ENCODE peak calls at places on chromosome 4, in six cellular contexts. One of them, this sample, is unnamed.
A peak's percentile ranks its signal among the peaks of the same experiment; 100 is the strongest.

GRCh38 chr4:54001558-54002365 is 62.6 kb downstream of the CHIC2 start:
- DNase-seq in GM23248: no peak
- DNase-seq in HCT116: no peak
- DNase-seq in MM.1S: no peak
- DNase-seq in PC-3: no peak
- DNase-seq in GM23338: peak; percentile 65
- DNase-seq in this sample: no peak

GRCh38 chr4:62159306-62159705 is 959.2 kb downstream of the ADGRL3 start:
- DNase-seq in HCT116: no peak
- DNase-seq in MM.1S: no peak
- DNase-seq in GM23338: no peak
- DNase-seq in GM23248: no peak
- DNase-seq in PC-3: no peak
- DNase-seq in this sample: no peak

GRCh38 chr4:41990383-41991111 is at the start of gene SLC30A9:
- DNase-seq in GM23248: peak; percentile 98
- DNase-seq in GM23338: peak; percentile 98
- DNase-seq in MM.1S: peak; percentile 97
- DNase-seq in PC-3: peak; percentile 91
- DNase-seq in HCT116: peak; percentile 92
- DNase-seq in this sample: peak; percentile 97

GRCh38 chr4:86845593-86845992 is 3.6 kb downstream of the SLC10A6 start:
- DNase-seq in GM23338: no peak
- DNase-seq in MM.1S: no peak
- DNase-seq in PC-3: no peak
- DNase-seq in GM23248: no peak
- DNase-seq in HCT116: no peak
- DNase-seq in this sample: no peak

GRCh38 chr4:24322986-24323385 is 261.4 kb downstream of the DHX15 start:
- DNase-seq in GM23338: no peak
- DNase-seq in MM.1S: no peak
- DNase-seq in HCT116: no peak
- DNase-seq in PC-3: no peak
- DNase-seq in GM23248: no peak
- DNase-seq in this sample: no peak

GRCh38 chr4:183443609-183444148 is 757 bp upstream of the CDKN2AIP start:
- DNase-seq in GM23248: no peak
- DNase-seq in GM23338: peak; percentile 77
- DNase-seq in MM.1S: peak; percentile 56
- DNase-seq in HCT116: no peak
- DNase-seq in PC-3: peak; percentile 39
- DNase-seq in this sample: no peak

GRCh38 chr4:175509320-175509719 is 302.7 kb downstream of the GPM6A start:
- DNase-seq in PC-3: peak; percentile 59
- DNase-seq in GM23248: no peak
- DNase-seq in GM23338: peak; percentile 83
- DNase-seq in HCT116: peak; percentile 42
- DNase-seq in MM.1S: no peak
- DNase-seq in this sample: no peak

GRCh38 chr4:79682801-79683217 is 274.8 kb upstream of the GK2 start:
- DNase-seq in GM23248: no peak
- DNase-seq in MM.1S: no peak
- DNase-seq in GM23338: no peak
- DNase-seq in HCT116: no peak
- DNase-seq in PC-3: no peak
- DNase-seq in this sample: no peak

GRCh38 chr4:21768349-21769310 is 179.9 kb downstream of the KCNIP4 start:
- DNase-seq in PC-3: peak; percentile 60
- DNase-seq in GM23248: peak; percentile 62
- DNase-seq in MM.1S: peak; percentile 55
- DNase-seq in GM23338: peak; percentile 79
- DNase-seq in HCT116: peak; percentile 28
- DNase-seq in this sample: peak; percentile 54

GRCh38 chr4:1026115-1026514 is 14.7 kb downstream of the FGFRL1 start:
- DNase-seq in HCT116: no peak
- DNase-seq in MM.1S: no peak
- DNase-seq in GM23248: no peak
- DNase-seq in PC-3: peak; percentile 19
- DNase-seq in GM23338: no peak
- DNase-seq in this sample: no peak

GRCh38 chr4:113256946-113257345 is 207.5 kb downstream of the ANK2 start:
- DNase-seq in PC-3: no peak
- DNase-seq in GM23338: no peak
- DNase-seq in GM23248: peak; percentile 91
- DNase-seq in MM.1S: no peak
- DNase-seq in HCT116: no peak
- DNase-seq in this sample: no peak

GRCh38 chr4:151284534-151285245 is 7.7 kb downstream of the PRSS48 start:
- DNase-seq in GM23248: no peak
- DNase-seq in MM.1S: no peak
- DNase-seq in GM23338: peak; percentile 90
- DNase-seq in HCT116: no peak
- DNase-seq in PC-3: no peak
- DNase-seq in this sample: no peak

GRCh38 chr4:1563768-1564485 is 120.2 kb downstream of the FAM53A start:
- DNase-seq in MM.1S: no peak
- DNase-seq in PC-3: no peak
- DNase-seq in GM23338: no peak
- DNase-seq in HCT116: no peak
- DNase-seq in GM23248: no peak
- DNase-seq in this sample: no peak

GRCh38 chr4:106329027-106329618 is 12.8 kb downstream of the AIMP1 start:
- DNase-seq in PC-3: peak; percentile 51
- DNase-seq in GM23338: peak; percentile 66
- DNase-seq in GM23248: peak; percentile 65
- DNase-seq in HCT116: peak; percentile 28
- DNase-seq in MM.1S: peak; percentile 29
- DNase-seq in this sample: peak; percentile 50

GRCh38 chr4:159046683-159047082 is 56.2 kb upstream of the RAPGEF2 start:
- DNase-seq in MM.1S: no peak
- DNase-seq in HCT116: no peak
- DNase-seq in PC-3: no peak
- DNase-seq in GM23248: no peak
- DNase-seq in GM23338: no peak
- DNase-seq in this sample: peak; percentile 55

GRCh38 chr4:128830906-128831525 is 21.5 kb downstream of the JADE1 start:
- DNase-seq in HCT116: no peak
- DNase-seq in PC-3: no peak
- DNase-seq in GM23248: no peak
- DNase-seq in MM.1S: no peak
- DNase-seq in GM23338: no peak
- DNase-seq in this sample: no peak

GRCh38 chr4:165514739-165515138 is 135.9 kb downstream of the CPE start:
- DNase-seq in GM23338: no peak
- DNase-seq in GM23248: no peak
- DNase-seq in HCT116: no peak
- DNase-seq in PC-3: no peak
- DNase-seq in MM.1S: no peak
- DNase-seq in this sample: no peak

GRCh38 chr4:39450618-39451017 is 8.1 kb downstream of the RPL9 start:
- DNase-seq in HCT116: no peak
- DNase-seq in PC-3: no peak
- DNase-seq in GM23338: no peak
- DNase-seq in MM.1S: no peak
- DNase-seq in GM23248: no peak
- DNase-seq in this sample: no peak

GRCh38 chr4:55758570-55758969 is 61.0 kb upstream of the EXOC1L start:
- DNase-seq in GM23248: peak; percentile 3
- DNase-seq in MM.1S: no peak
- DNase-seq in PC-3: no peak
- DNase-seq in HCT116: no peak
- DNase-seq in GM23338: no peak
- DNase-seq in this sample: no peak

GRCh38 chr4:138983690-138984089 is 31.9 kb upstream of the NOCT start:
- DNase-seq in MM.1S: no peak
- DNase-seq in GM23338: no peak
- DNase-seq in PC-3: no peak
- DNase-seq in HCT116: no peak
- DNase-seq in GM23248: no peak
- DNase-seq in this sample: no peak

GRCh38 chr4:165079476-165079875 is 25.8 kb downstream of the TRIM75 start:
- DNase-seq in MM.1S: peak; percentile 98
- DNase-seq in PC-3: peak; percentile 31
- DNase-seq in GM23338: no peak
- DNase-seq in HCT116: no peak
- DNase-seq in GM23248: no peak
- DNase-seq in this sample: peak; percentile 34

GRCh38 chr4:189660737-189661330 is 279.8 kb upstream of the FRG1 start:
- DNase-seq in GM23248: no peak
- DNase-seq in PC-3: no peak
- DNase-seq in HCT116: no peak
- DNase-seq in GM23338: peak; percentile 6
- DNase-seq in MM.1S: no peak
- DNase-seq in this sample: peak; percentile 22

GRCh38 chr4:139815646-139816601 is 150.3 kb downstream of the MGST2 start:
- DNase-seq in HCT116: no peak
- DNase-seq in MM.1S: no peak
- DNase-seq in PC-3: peak; percentile 56
- DNase-seq in GM23248: peak; percentile 94
- DNase-seq in GM23338: peak; percentile 80
- DNase-seq in this sample: peak; percentile 36

GRCh38 chr4:173530326-173531062 is 465 bp upstream of the HAND2 start:
- DNase-seq in GM23248: peak; percentile 69
- DNase-seq in HCT116: no peak
- DNase-seq in GM23338: peak; percentile 28
- DNase-seq in PC-3: no peak
- DNase-seq in MM.1S: no peak
- DNase-seq in this sample: no peak

GRCh38 chr4:173527103-173527876 is 2.7 kb downstream of the HAND2 start:
- DNase-seq in PC-3: no peak
- DNase-seq in GM23338: peak; percentile 82
- DNase-seq in GM23248: peak; percentile 75
- DNase-seq in HCT116: no peak
- DNase-seq in MM.1S: no peak
- DNase-seq in this sample: no peak

GRCh38 chr4:173526724-173527102 is 3.3 kb downstream of the HAND2 start:
- DNase-seq in HCT116: no peak
- DNase-seq in MM.1S: no peak
- DNase-seq in GM23248: no peak
- DNase-seq in PC-3: no peak
- DNase-seq in GM23338: peak; percentile 6
- DNase-seq in this sample: no peak

GRCh38 chr4:173529505-173530325 is at the start of gene HAND2:
- DNase-seq in PC-3: no peak
- DNase-seq in MM.1S: no peak
- DNase-seq in HCT116: no peak
- DNase-seq in GM23248: peak; percentile 97
- DNase-seq in GM23338: peak; percentile 69
- DNase-seq in this sample: peak; percentile 86

GRCh38 chr4:173528378-173529321 is 1.4 kb downstream of the HAND2 start:
- DNase-seq in GM23248: peak; percentile 71
- DNase-seq in GM23338: peak; percentile 75
- DNase-seq in PC-3: no peak
- DNase-seq in MM.1S: no peak
- DNase-seq in HCT116: no peak
- DNase-seq in this sample: no peak
- TF ChIP-seq EZH2 in GM23248: no peak
- TF ChIP-seq EZH2 in GM23338: peak; percentile 99
- TF ChIP-seq EZH2 in PC-3: no peak
- TF ChIP-seq EZH2 in MM.1S: no peak
- TF ChIP-seq EZH2 in HCT116: no peak
- TF ChIP-seq EZH2 in this sample: peak; percentile 78

DNA sequence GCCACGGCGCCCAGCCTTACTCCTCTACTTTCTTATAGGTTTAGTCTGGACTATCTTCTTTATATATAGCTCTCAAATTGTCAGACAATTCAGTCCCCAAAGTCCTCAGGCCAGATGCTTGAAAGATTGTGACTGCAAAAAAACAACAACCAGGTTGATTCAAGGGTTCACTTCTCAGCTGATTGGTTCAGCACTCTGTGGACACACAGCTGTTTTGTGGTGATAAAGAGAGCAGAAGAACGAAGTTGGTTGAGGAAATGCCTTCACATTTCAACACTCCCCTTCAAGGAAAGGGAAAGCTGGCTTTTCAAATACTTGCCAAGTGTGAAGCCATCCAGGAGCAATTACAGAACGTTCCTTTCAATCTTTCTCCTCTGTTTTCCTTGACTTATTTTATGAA is 166.8 kb downstream of the SHROOM3 start:
- DNase-seq in PC-3: no peak
- DNase-seq in GM23248: peak; percentile 66
- DNase-seq in GM23338: no peak
- DNase-seq in MM.1S: peak; percentile 44
- DNase-seq in HCT116: no peak
- DNase-seq in this sample: no peak
- TF ChIP-seq EZH2phosphoT487 in PC-3: no peak
- TF ChIP-seq EZH2phosphoT487 in GM23248: no peak
- TF ChIP-seq EZH2phosphoT487 in GM23338: no peak
- TF ChIP-seq EZH2phosphoT487 in MM.1S: no peak
- TF ChIP-seq EZH2phosphoT487 in HCT116: no peak
- TF ChIP-seq EZH2phosphoT487 in this sample: no peak

GRCh38 chr4:7368296-7368695 is 66.4 kb downstream of the PSAPL1 start:
- DNase-seq in GM23338: no peak
- DNase-seq in GM23248: no peak
- DNase-seq in MM.1S: no peak
- DNase-seq in PC-3: no peak
- DNase-seq in HCT116: no peak
- DNase-seq in this sample: no peak

GRCh38 chr4:7366958-7367353 is 67.8 kb downstream of the PSAPL1 start:
- DNase-seq in GM23338: no peak
- DNase-seq in HCT116: no peak
- DNase-seq in GM23248: no peak
- DNase-seq in PC-3: no peak
- DNase-seq in MM.1S: no peak
- DNase-seq in this sample: no peak

GRCh38 chr4:7366180-7366957 is 68.4 kb downstream of the PSAPL1 start:
- DNase-seq in GM23248: no peak
- DNase-seq in HCT116: no peak
- DNase-seq in MM.1S: no peak
- DNase-seq in PC-3: no peak
- DNase-seq in GM23338: peak; percentile 21
- DNase-seq in this sample: no peak

GRCh38 chr4:7367361-7367760 is 67.4 kb downstream of the PSAPL1 start:
- DNase-seq in MM.1S: no peak
- DNase-seq in HCT116: no peak
- DNase-seq in GM23338: no peak
- DNase-seq in GM23248: no peak
- DNase-seq in PC-3: no peak
- DNase-seq in this sample: no peak

DNA sequence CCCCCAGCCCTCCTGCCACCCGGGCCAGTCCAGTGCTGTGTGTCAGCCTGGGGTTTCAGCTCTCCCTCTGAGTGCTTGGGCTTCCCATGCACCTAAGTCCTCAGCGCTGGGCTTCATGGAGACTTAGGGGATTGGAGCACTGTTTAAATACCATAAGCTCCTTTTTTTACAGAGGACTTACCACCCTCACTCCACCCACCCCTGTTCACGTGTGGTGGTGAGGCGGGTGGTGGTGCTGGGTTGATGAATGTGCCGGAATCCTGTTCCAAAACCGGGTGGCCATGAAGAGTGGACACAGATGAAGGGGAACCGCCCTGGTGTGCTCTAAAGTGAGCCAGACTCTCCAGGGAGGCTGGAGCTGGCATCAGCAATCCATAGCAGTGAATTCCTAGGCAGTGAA is 66.8 kb downstream of the PSAPL1 start:
- DNase-seq in PC-3: no peak
- DNase-seq in HCT116: no peak
- DNase-seq in GM23338: no peak
- DNase-seq in GM23248: no peak
- DNase-seq in MM.1S: no peak
- DNase-seq in this sample: no peak
- TF ChIP-seq EZH2 in PC-3: no peak
- TF ChIP-seq EZH2 in HCT116: no peak
- TF ChIP-seq EZH2 in GM23338: no peak
- TF ChIP-seq EZH2 in GM23248: no peak
- TF ChIP-seq EZH2 in MM.1S: no peak
- TF ChIP-seq EZH2 in this sample: no peak

GRCh38 chr4:102598759-102599379 is 97.7 kb downstream of the NFKB1 start:
- DNase-seq in PC-3: peak; percentile 8
- DNase-seq in GM23248: no peak
- DNase-seq in GM23338: no peak
- DNase-seq in HCT116: no peak
- DNase-seq in MM.1S: no peak
- DNase-seq in this sample: no peak
- TF ChIP-seq EZH2phosphoT487 in PC-3: no peak
- TF ChIP-seq EZH2phosphoT487 in GM23248: no peak
- TF ChIP-seq EZH2phosphoT487 in GM23338: no peak
- TF ChIP-seq EZH2phosphoT487 in HCT116: no peak
- TF ChIP-seq EZH2phosphoT487 in MM.1S: no peak
- TF ChIP-seq EZH2phosphoT487 in this sample: no peak

This sample was measured in hepatocyte.